ENCODE peak calls at places on chromosome 14, in six cellular contexts. X, V, Q, N, R and Z are unnamed samples.

GRCh38 chr14:35557221-35557747 is 23.3 kb downstream of the INSM2 start:
- DNase-seq in X (no peak), Q (no peak), N (no peak), R (no peak), V (no peak), Z (no peak)

GRCh38 chr14:58663494-58664111 is 25.8 kb downstream of the DACT1 start:
- DNase-seq in V (no peak), N (peak), X (peak), R (peak), Q (peak), Z (no peak)

GRCh38 chr14:45426685-45427282 is 173.8 kb upstream of the MIS18BP1 start:
- DNase-seq in V (no peak), R (no peak), N (peak), X (no peak), Q (peak), Z (peak)

GRCh38 chr14:102949801-102950451 is 27.5 kb downstream of the AMN start:
- DNase-seq in R (no peak), X (peak), N (peak), V (no peak), Q (no peak), Z (no peak)

GRCh38 chr14:71733210-71733883 is 198.9 kb upstream of the RGS6 start:
- DNase-seq in V (no peak), R (no peak), Q (no peak), X (peak), N (no peak), Z (no peak)

GRCh38 chr14:103103461-103104388 is 9.2 kb downstream of the EXOC3L4 start:
- DNase-seq in V (no peak), R (no peak), N (no peak), X (no peak), Q (peak), Z (no peak)

GRCh38 chr14:92544051-92544730 is 30.6 kb downstream of the RIN3 start:
- DNase-seq in V (no peak), N (no peak), R (no peak), Q (no peak), X (no peak), Z (no peak)

GRCh38 chr14:89365071-89365801 is 51.8 kb downstream of the FOXN3 start:
- DNase-seq in R (no peak), N (no peak), Q (no peak), X (no peak), V (peak), Z (peak)

GRCh38 chr14:105865904-105866840 is 339.8 kb downstream of the TMEM121 start:
- DNase-seq in R (no peak), X (no peak), V (no peak), N (no peak), Q (no peak), Z (no peak)

GRCh38 chr14:54737132-54737711 is 165.4 kb downstream of the GCH1 start:
- DNase-seq in R (no peak), Q (no peak), V (peak), X (no peak), N (no peak), Z (peak)

GRCh38 chr14:58705066-58705465 is 67.3 kb downstream of the DACT1 start:
- DNase-seq in X (no peak), R (no peak), N (no peak), V (no peak), Q (no peak), Z (no peak)

GRCh38 chr14:90645842-90646443 is 170.3 kb downstream of the TTC7B start:
- DNase-seq in R (no peak), N (no peak), V (no peak), Q (no peak), X (no peak), Z (no peak)

GRCh38 chr14:61877050-61877390 is 114.8 kb downstream of the SNAPC1 start:
- DNase-seq in Q (no peak), N (no peak), V (no peak), R (no peak), X (no peak), Z (no peak)

GRCh38 chr14:35438910-35439713 is 34.6 kb upstream of the NFKBIA start:
- DNase-seq in R (no peak), N (no peak), X (no peak), Q (no peak), V (no peak), Z (no peak)

GRCh38 chr14:102155150-102155549 is 15.5 kb downstream of the WDR20 start:
- DNase-seq in V (no peak), X (no peak), R (no peak), N (no peak), Q (no peak), Z (no peak)

GRCh38 chr14:78595797-78596196 is 425.6 kb downstream of the NRXN3 start:
- DNase-seq in N (no peak), R (no peak), V (no peak), Q (no peak), X (no peak), Z (no peak)

GRCh38 chr14:95660550-95661515 is 25.4 kb upstream of the TCL1B start:
- DNase-seq in Q (no peak), X (no peak), V (no peak), N (no peak), R (no peak), Z (no peak)

GRCh38 chr14:21999400-21999799 is 325.8 kb upstream of the OR4E1 start:
- DNase-seq in Q (no peak), X (no peak), N (no peak), V (no peak), R (no peak), Z (peak)

GRCh38 chr14:94164685-94165431 is 9.3 kb upstream of the PPP4R4 start:
- DNase-seq in N (no peak), X (no peak), V (no peak), Q (no peak), R (no peak), Z (no peak)

GRCh38 chr14:51576112-51576420 is 75.6 kb upstream of the FRMD6 start:
- DNase-seq in X (no peak), V (no peak), R (no peak), Q (no peak), N (no peak), Z (no peak)

GRCh38 chr14:56136571-56137498 is 18.6 kb downstream of the PELI2 start:
- DNase-seq in R (no peak), N (no peak), V (no peak), X (no peak), Q (no peak), Z (no peak)

GRCh38 chr14:74514471-74514932 is 20.9 kb downstream of the ISCA2 start:
- DNase-seq in Q (no peak), V (no peak), N (no peak), R (no peak), X (no peak), Z (no peak)

GRCh38 chr14:36726128-36726527 is 64.5 kb downstream of the PAX9 start:
- DNase-seq in X (no peak), V (no peak), Q (no peak), N (no peak), R (no peak), Z (no peak)